ENCODE peak calls at places on chromosome X, in four cellular contexts. C, E, D and L are unnamed samples.

GRCh38 chrX:17412692-17413091 is 37.7 kb downstream of the NHS start:
- DNase-seq in C (no peak), D (no peak), E (peak; percentile 14), L (no peak)

GRCh38 chrX:155876704-155877103 is 4.4 kb upstream of the VAMP7 start:
- DNase-seq in D (no peak), C (no peak), E (no peak), L (no peak)

GRCh38 chrX:133670394-133670793 is 255.1 kb upstream of the GPC4 start:
- DNase-seq in D (peak; percentile 1), E (peak; percentile 48), C (peak; percentile 33), L (no peak)

GRCh38 chrX:71637848-71638247 is 19.5 kb upstream of the CXCR3 start:
- DNase-seq in E (no peak), C (peak; percentile 22), D (no peak), L (no peak)

GRCh38 chrX:32530802-32531403 is 680.4 kb downstream of the DMD start:
- DNase-seq in D (no peak), C (peak; percentile 5), E (no peak), L (no peak)

GRCh38 chrX:82196866-82197265 is 995.0 kb downstream of the SH3BGRL start:
- DNase-seq in D (no peak), C (no peak), E (no peak), L (no peak)

GRCh38 chrX:76477352-76477751 is 49.8 kb downstream of the MAGEE1 start:
- DNase-seq in D (no peak), C (no peak), E (no peak), L (no peak)

GRCh38 chrX:73337366-73337765 is 109.5 kb upstream of the CDX4 start:
- DNase-seq in D (no peak), E (no peak), C (no peak), L (no peak)

GRCh38 chrX:10769165-10769564 is 148.8 kb upstream of the MID1 start:
- DNase-seq in E (peak; percentile 36), C (peak; percentile 22), D (no peak), L (no peak)

GRCh38 chrX:136780241-136780640 is 491 bp downstream of the ARHGEF6 start:
- DNase-seq in D (no peak), E (no peak), C (no peak), L (no peak)

DNA sequence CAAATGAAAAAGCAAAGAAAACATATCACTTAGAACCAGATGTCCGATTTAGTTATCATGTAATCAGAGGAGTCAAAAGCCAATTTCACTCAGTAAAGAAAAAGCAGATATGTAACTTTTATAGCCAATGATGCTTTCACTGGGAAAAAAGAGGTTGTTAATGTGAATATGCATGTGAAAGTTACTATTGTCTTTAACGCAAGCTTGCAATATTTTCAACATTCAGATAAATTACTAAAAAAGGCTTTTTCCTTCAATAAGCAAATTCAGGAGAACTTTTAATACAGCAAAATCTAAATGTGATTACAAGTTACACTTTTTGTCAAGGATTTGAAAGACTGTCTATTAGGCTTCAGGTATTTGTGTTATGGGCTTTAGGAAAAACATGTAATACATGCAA is 70.6 kb downstream of the TMEM47 start:
- DNase-seq in D (no peak), E (no peak), C (no peak), L (no peak)
- TF ChIP-seq USF1 in D (no peak), E (no peak), C (no peak), L (no peak)

GRCh38 chrX:78944351-78944750 is 840 bp upstream of the P2RY10 start:
- DNase-seq in C (no peak), E (no peak), D (no peak), L (no peak)
- TF ChIP-seq MAX in C (no peak), E (no peak), D (no peak), L (no peak)

GRCh38 chrX:8820910-8821527 is 19.8 kb upstream of the FAM9A start:
- DNase-seq in E (no peak), D (no peak), C (no peak), L (peak; percentile 58)

GRCh38 chrX:8813036-8813435 is 11.9 kb upstream of the FAM9A start:
- DNase-seq in D (no peak), C (no peak), E (no peak), L (no peak)

GRCh38 chrX:8811611-8812010 is 10.4 kb upstream of the FAM9A start:
- DNase-seq in D (no peak), C (no peak), E (no peak), L (no peak)

DNA sequence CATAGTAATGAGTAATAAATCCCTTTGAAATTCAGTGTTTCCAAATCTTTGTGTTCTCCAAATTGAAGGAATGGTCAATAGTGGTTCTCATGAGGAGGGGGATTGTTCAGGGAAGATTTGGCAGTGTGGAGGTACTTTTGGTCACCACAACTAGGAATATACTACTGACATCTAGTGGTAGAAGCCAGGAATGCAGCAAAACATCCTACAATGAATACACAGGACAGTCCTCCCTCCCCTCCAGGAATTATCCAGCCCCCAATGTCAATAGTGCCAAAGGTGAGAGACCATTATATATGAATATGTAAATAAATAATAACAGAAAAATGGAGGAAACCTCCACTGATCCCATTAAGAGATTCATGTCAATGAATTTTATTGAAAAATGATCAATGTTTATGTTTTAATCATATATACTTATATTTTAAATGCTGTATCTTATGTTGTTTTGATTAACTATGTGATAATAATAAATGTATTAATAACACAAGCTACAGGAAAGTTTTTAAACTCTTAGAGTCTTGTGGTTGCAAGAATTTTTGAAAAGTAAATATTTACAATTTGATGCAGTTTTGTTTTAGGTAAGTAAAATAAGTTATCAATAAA is 14.4 kb upstream of the FAM9A start:
- DNase-seq in C (peak; percentile 55), E (peak; percentile 58), D (peak; percentile 4), L (no peak)
- TF ChIP-seq USF1 in C (no peak), E (no peak), D (no peak), L (no peak)

DNA sequence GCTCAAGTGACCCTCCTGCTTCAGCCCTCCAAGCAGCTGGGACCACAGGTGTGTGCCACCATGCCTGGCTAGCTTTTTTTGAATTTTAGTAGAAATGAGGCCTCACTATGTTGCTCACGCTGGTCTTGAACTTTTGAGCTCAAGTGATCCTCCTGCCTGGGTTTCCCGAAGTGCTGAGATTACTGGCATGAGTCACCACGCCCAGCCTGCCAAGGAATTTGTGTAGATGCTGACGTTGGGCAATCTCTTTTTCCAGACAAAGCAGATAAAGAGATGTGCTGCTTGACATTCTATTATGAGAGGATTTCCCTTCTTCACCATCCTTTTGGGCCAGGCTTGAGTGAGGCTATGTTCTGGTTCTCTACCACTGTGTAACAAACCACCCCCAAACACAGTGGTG is 254.5 kb upstream of the RPS6KA3 start:
- DNase-seq in C (no peak), D (no peak), E (no peak), L (no peak)
- TF ChIP-seq MAX in C (no peak), D (no peak), E (no peak), L (no peak)

GRCh38 chrX:94743478-94743877 is 1069.5 kb downstream of the FAM133A start:
- DNase-seq in D (peak; percentile 4), C (no peak), E (no peak), L (no peak)
- TF ChIP-seq USF1 in D (no peak), C (no peak), E (no peak), L (no peak)

DNA sequence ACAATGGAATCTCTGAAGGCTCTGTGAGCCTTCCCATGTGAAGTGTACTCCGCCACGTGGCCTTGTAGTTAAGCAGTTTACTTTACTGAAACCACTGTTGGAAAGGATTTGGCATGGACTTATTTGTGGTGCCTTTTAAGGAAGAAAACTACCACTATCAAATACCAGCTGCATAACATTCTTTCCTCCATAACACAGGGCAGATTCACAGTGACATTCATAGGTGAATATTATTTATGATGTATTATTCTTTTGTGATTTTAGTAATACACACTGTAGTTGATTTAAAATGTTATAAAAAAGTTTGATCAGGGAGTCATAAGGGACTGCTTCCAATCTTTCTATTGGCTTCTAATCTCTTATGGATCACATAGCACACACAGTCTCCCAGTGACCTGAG is 192.5 kb upstream of the AGTR2 start:
- DNase-seq in E (no peak), C (no peak), D (no peak), L (no peak)
- TF ChIP-seq MAX in E (no peak), C (no peak), D (no peak), L (no peak)

GRCh38 chrX:45172890-45173289 is 27.8 kb downstream of the DIPK2B start:
- DNase-seq in D (no peak), C (no peak), E (no peak), L (no peak)
- TF ChIP-seq USF1 in D (no peak), C (no peak), E (no peak), L (no peak)